ENCODE peak calls at places on chromosomes 4 and X, in five cellular contexts. H is GM23248, N is PC-3, E is MM.1S, F is hepatocyte. R is an unnamed sample.

GRCh38 chr4:161320377-161320776 is 843.4 kb downstream of the FSTL5 start:
- DNase-seq in H (peak; percentile 1), E (peak; percentile 45), N (peak; percentile 56), F (peak; percentile 43), R (peak; percentile 56)

GRCh38 chrX:131675596-131676194 is 131.8 kb downstream of the OR13H1 start:
- DNase-seq in E (peak; percentile 52), F (peak; percentile 19), H (peak; percentile 19), N (peak; percentile 45), R (peak; percentile 7)

GRCh38 chrX:9611436-9612145 is 146.7 kb downstream of the TBL1X start:
- DNase-seq in H (peak; percentile 5), N (no peak), E (no peak), F (no peak), R (no peak)

GRCh38 chr4:123631699-123632098 is 235.1 kb downstream of the SPRY1 start:
- DNase-seq in H (peak; percentile 56), E (no peak), N (peak; percentile 62), F (no peak), R (no peak)

GRCh38 chrX:72360326-72360725 is 54.6 kb upstream of the CITED1 start:
- DNase-seq in N (no peak), H (no peak), E (no peak), F (no peak), R (no peak)

GRCh38 chr4:42627887-42628646 is 28.8 kb downstream of the ATP8A1 start:
- DNase-seq in N (no peak), E (no peak), F (no peak), H (no peak), R (no peak)

GRCh38 chrX:139106111-139106510 is 394.6 kb upstream of the FGF13 start:
- DNase-seq in E (no peak), F (peak; percentile 3), N (peak; percentile 63), H (peak; percentile 78), R (no peak)

GRCh38 chr4:139728840-139729239 is 63.2 kb downstream of the MGST2 start:
- DNase-seq in F (peak; percentile 61), E (no peak), N (no peak), H (no peak), R (no peak)

GRCh38 chrX:15930585-15930984 is 76.0 kb upstream of the AP1S2 start:
- DNase-seq in F (peak; percentile 58), H (peak; percentile 36), N (peak; percentile 66), E (no peak), R (no peak)

GRCh38 chrX:2145672-2146412 is 354.9 kb downstream of the DHRSX start:
- DNase-seq in N (no peak), H (peak; percentile 20), F (no peak), E (no peak), R (no peak)

GRCh38 chr4:16129336-16129735 is 45.5 kb upstream of the PROM1 start:
- DNase-seq in F (peak; percentile 23), N (no peak), E (no peak), H (no peak), R (no peak)

GRCh38 chr4:48546336-48546735 is 56.3 kb downstream of the ZAR1 start:
- DNase-seq in H (peak; percentile 67), N (peak; percentile 39), E (peak; percentile 37), F (peak; percentile 44), R (peak; percentile 12)

GRCh38 chr4:120613778-120614177 is 308.7 kb downstream of the PRDM5 start:
- DNase-seq in N (no peak), H (no peak), F (no peak), E (no peak), R (no peak)
- H3K9me2 ChIP-seq in N (no peaks in the 10 kb centered on the region), H (no peaks in the 10 kb centered on the region), F (no peaks in the 10 kb centered on the region), E (no peaks in the 10 kb centered on the region), R (no peaks in the 10 kb centered on the region)

GRCh38 chr4:100806988-100807387 is 289.2 kb upstream of the EMCN start:
- DNase-seq in E (no peak), N (no peak), H (no peak), F (no peak), R (no peak)

GRCh38 chr4:100797791-100798190 is 280.0 kb upstream of the EMCN start:
- DNase-seq in H (no peak), F (no peak), E (no peak), N (no peak), R (no peak)

GRCh38 chr4:100805547-100805946 is 287.7 kb upstream of the EMCN start:
- DNase-seq in E (no peak), F (no peak), H (no peak), N (no peak), R (no peak)

GRCh38 chr4:100799767-100800539 is 282.1 kb upstream of the EMCN start:
- DNase-seq in F (no peak), E (peak; percentile 47), N (no peak), H (peak; percentile 1), R (no peak)

GRCh38 chr4:100803751-100804150 is 285.9 kb upstream of the EMCN start:
- DNase-seq in F (no peak), H (no peak), E (no peak), N (no peak), R (no peak)
- H3K9me2 ChIP-seq in F (no peaks in the 10 kb centered on the region), H (no peaks in the 10 kb centered on the region), E (no peaks in the 10 kb centered on the region), N (no peaks in the 10 kb centered on the region), R (no peaks in the 10 kb centered on the region)

GRCh38 chr4:19496752-19497151 is 755.0 kb upstream of the SLIT2 start:
- DNase-seq in F (no peak), N (no peak), H (no peak), E (no peak), R (no peak)
- H3K9me2 ChIP-seq in F (no peaks in the 10 kb centered on the region), N (no peaks in the 10 kb centered on the region), H (no peaks in the 10 kb centered on the region), E (no peaks in the 10 kb centered on the region), R (no peaks in the 10 kb centered on the region)

GRCh38 chr4:60737858-60738257 is 462.3 kb upstream of the ADGRL3 start:
- DNase-seq in E (no peak), F (no peak), N (peak; percentile 74), H (no peak), R (no peak)
- H3K9me2 ChIP-seq in E (no peaks in the 10 kb centered on the region), F (no peaks in the 10 kb centered on the region), N (no peaks in the 10 kb centered on the region), H (no peaks in the 10 kb centered on the region), R (no peaks in the 10 kb centered on the region)